ENCODE peak calls at places on chromosome 16, in five cellular contexts. U, A, I, R and T are unnamed samples.

GRCh38 chr16:26605872-26606271 is 460.9 kb upstream of the C16orf82 start:
- DNase-seq in U (no peak), A (no peak), I (no peak), R (no peak), T (no peak)

GRCh38 chr16:14300631-14301149 is 229.6 kb downstream of the MRTFB start:
- DNase-seq in U (peak; percentile 86), A (peak; percentile 88), I (peak; percentile 89), R (peak; percentile 87), T (peak; percentile 82)

GRCh38 chr16:50146479-50147435 is 6.3 kb upstream of the TENT4B start:
- DNase-seq in U (no peak), A (no peak), I (peak; percentile 23), R (peak; percentile 48), T (no peak)

GRCh38 chr16:53219795-53220194 is 165.0 kb downstream of the CHD9 start:
- DNase-seq in U (no peak), A (no peak), I (peak; percentile 49), R (no peak), T (peak; percentile 16)

GRCh38 chr16:73890524-73891500 is 405.8 kb upstream of the PSMD7 start:
- DNase-seq in U (peak; percentile 9), A (no peak), I (peak; percentile 26), R (no peak), T (no peak)

GRCh38 chr16:79150128-79150527 is 450.4 kb downstream of the MAF start:
- DNase-seq in U (no peak), A (no peak), I (no peak), R (no peak), T (no peak)

GRCh38 chr16:56848056-56848936 is 16.7 kb upstream of the SLC12A3 start:
- DNase-seq in U (peak; percentile 36), A (no peak), I (peak; percentile 75), R (peak; percentile 60), T (no peak)

GRCh38 chr16:55091213-55091870 is 160.7 kb downstream of the IRX5 start:
- DNase-seq in U (no peak), A (no peak), I (no peak), R (no peak), T (no peak)

GRCh38 chr16:13099822-13100221 is 198.4 kb downstream of the SHISA9 start:
- DNase-seq in U (no peak), A (no peak), I (no peak), R (no peak), T (no peak)

GRCh38 chr16:76052725-76053124 is 224.5 kb upstream of the CNTNAP4 start:
- DNase-seq in U (no peak), A (no peak), I (no peak), R (no peak), T (no peak)

GRCh38 chr16:12917653-12918052 is 16.3 kb downstream of the SHISA9 start:
- DNase-seq in U (no peak), A (no peak), I (no peak), R (no peak), T (no peak)

GRCh38 chr16:69706256-69706974 is 19.9 kb downstream of the NQO1 start:
- DNase-seq in U (no peak), A (no peak), I (peak; percentile 72), R (no peak), T (no peak)

GRCh38 chr16:5438591-5438990 is 341.0 kb upstream of the EEF2KMT start:
- DNase-seq in U (no peak), A (no peak), I (no peak), R (no peak), T (no peak)

GRCh38 chr16:56653218-56653617 is 1.5 kb downstream of the MT1B start:
- DNase-seq in U (no peak), A (no peak), I (no peak), R (no peak), T (no peak)

GRCh38 chr16:55701442-55702319 is 45.9 kb downstream of the SLC6A2 start:
- DNase-seq in U (peak; percentile 48), A (peak; percentile 73), I (peak; percentile 54), R (peak; percentile 73), T (peak; percentile 64)

GRCh38 chr16:6427621-6428020 is 905.0 kb upstream of the RBFOX1 start:
- DNase-seq in U (no peak), A (no peak), I (no peak), R (no peak), T (no peak)

GRCh38 chr16:24645739-24646645 is 83.5 kb upstream of the TNRC6A start:
- DNase-seq in U (no peak), A (peak; percentile 57), I (peak; percentile 99), R (no peak), T (peak; percentile 90)

GRCh38 chr16:27458196-27458728 is 56.3 kb downstream of the IL21R start:
- DNase-seq in U (no peak), A (no peak), I (no peak), R (no peak), T (no peak)

GRCh38 chr16:68644303-68644702 is 807 bp upstream of the CDH3 start:
- DNase-seq in U (no peak), A (peak; percentile 17), I (no peak), R (no peak), T (no peak)

GRCh38 chr16:82848013-82848412 is 221.2 kb downstream of the CDH13 start:
- DNase-seq in U (no peak), A (no peak), I (peak; percentile 63), R (no peak), T (no peak)

GRCh38 chr16:86783626-86784266 is 205.4 kb downstream of the FOXL1 start:
- DNase-seq in U (no peak), A (no peak), I (no peak), R (no peak), T (peak; percentile 62)

GRCh38 chr16:77899416-77899815 is 111.1 kb downstream of the VAT1L start:
- DNase-seq in U (no peak), A (no peak), I (no peak), R (no peak), T (no peak)

GRCh38 chr16:71528257-71528656 is 2.0 kb downstream of the CHST4 start:
- DNase-seq in U (no peak), A (no peak), I (no peak), R (no peak), T (no peak)

GRCh38 chr16:71524566-71525553 is 1.4 kb upstream of the CHST4 start:
- DNase-seq in U (no peak), A (no peak), I (no peak), R (no peak), T (no peak)

GRCh38 chr16:71520550-71520949 is 5.7 kb upstream of the CHST4 start:
- DNase-seq in U (no peak), A (no peak), I (no peak), R (no peak), T (no peak)

GRCh38 chr16:71528863-71529262 is 2.6 kb downstream of the CHST4 start:
- DNase-seq in U (no peak), A (no peak), I (no peak), R (no peak), T (no peak)

DNA sequence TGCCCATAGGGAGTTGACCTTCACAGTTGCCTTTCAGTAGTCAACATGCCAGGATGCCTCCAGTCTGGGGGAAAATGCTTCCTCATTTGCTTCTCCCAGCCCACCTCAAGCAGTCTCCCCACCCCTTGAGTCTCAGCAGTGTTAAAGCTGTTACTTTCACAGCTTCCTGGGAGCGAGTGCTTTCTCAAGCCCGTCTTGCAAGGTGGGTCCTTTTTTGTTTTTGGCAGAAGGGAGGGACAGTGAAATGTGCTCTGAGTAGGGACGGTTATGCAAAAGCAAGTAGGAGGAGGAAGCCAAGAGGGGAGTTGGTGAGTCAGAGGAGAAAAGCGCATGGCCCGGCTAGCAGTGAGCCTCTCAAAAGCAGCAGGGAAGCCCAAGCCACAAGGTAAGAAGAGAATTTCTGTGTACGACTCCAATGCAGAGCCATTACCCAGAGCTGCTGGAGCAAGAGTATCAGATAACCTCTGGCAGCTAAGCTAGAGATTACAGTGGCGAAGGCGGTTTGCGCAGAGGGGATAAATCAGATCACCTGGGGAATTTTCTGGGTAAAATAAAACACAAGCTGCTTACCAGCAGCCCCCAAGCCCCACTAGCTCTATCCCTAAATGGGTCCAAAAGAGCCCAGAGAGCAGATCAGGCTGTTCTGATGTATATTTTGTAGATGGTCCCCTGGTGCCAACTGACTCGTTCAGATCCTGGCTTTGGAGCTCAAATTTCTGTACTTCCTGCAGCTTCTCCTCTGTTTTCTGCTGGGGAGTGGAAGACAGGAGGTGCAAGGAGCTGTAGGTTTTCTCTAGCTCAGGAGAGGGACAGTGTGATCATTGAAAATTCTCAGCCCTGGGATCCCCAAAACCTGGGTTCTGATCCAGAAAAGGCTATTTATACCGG is at the start of gene CHST4:
- DNase-seq in U (no peak), A (no peak), I (peak; percentile 74), R (no peak), T (no peak)
- H3K27me3 ChIP-seq in U (no peaks in the 10 kb centered on the region), A (peaks cover 3% of the 10 kb centered on the region), I (peaks cover 5% of the 10 kb centered on the region), R (no peaks in the 10 kb centered on the region), T (peaks cover 8% of the 10 kb centered on the region)

DNA sequence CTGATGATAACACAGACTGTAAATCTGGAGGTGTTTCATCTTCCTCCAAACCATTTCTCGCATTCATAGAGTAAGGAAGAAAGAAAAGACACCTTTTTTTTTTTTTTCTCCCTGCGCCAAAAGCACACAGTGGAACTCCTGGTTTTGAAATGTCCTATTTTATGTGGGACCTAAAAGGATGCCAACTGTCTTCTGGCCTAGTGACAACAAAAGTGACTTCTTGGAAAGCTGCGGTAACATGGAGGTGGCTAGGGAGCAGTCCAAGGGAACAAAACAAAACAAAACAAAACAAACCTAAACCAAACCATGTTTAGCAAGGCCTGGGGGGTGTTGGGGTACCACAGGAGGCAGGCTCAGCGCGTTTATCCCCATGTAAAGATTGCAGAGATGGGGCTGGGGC is 174.8 kb downstream of the XYLT1 start:
- DNase-seq in U (no peak), A (no peak), I (no peak), R (no peak), T (no peak)
- H3K27ac ChIP-seq in U (peak overlapping the region; percentile 93), A (no peak overlapping the region), I (no peak overlapping the region), R (no peak overlapping the region), T (no peak overlapping the region)

GRCh38 chr16:84836967-84837366 is 17.2 kb downstream of the CRISPLD2 start:
- DNase-seq in U (no peak), A (no peak), I (no peak), R (no peak), T (no peak)

GRCh38 chr16:84839956-84840355 is 20.2 kb downstream of the CRISPLD2 start:
- DNase-seq in U (no peak), A (no peak), I (peak; percentile 74), R (no peak), T (peak; percentile 88)

GRCh38 chr16:84836234-84836647 is 16.5 kb downstream of the CRISPLD2 start:
- DNase-seq in U (no peak), A (no peak), I (peak; percentile 100), R (peak; percentile 49), T (peak; percentile 94)

GRCh38 chr16:84839054-84839453 is 19.3 kb downstream of the CRISPLD2 start:
- DNase-seq in U (no peak), A (no peak), I (peak; percentile 81), R (no peak), T (no peak)

DNA sequence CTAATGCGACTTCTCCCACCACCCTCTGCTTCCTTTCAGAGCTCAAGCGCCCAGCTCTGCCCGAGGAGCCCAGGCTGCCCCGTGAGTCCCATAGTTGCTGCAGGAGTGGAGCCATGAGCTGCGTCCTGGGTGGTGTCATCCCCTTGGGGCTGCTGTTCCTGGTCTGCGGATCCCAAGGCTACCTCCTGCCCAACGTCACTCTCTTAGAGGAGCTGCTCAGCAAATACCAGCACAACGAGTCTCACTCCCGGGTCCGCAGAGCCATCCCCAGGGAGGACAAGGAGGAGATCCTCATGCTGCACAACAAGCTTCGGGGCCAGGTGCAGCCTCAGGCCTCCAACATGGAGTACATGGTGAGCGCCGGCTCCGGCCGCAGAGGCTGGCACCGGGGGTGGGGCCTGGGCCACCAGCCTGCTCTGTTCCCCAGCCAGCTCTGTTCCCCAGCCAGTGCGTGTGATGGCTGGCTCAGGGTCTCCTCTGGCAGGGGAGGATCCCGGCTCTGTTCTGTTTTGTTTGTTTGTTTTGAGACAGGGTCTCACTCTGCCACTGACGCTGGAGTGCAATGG is 18.7 kb downstream of the CRISPLD2 start:
- DNase-seq in U (no peak), A (no peak), I (no peak), R (no peak), T (no peak)
- H3K4me1 ChIP-seq in U (no peaks in the 10 kb centered on the region), A (no peaks in the 10 kb centered on the region), I (no peaks in the 10 kb centered on the region), R (peaks cover 4% of the 10 kb centered on the region), T (peaks cover 48% of the 10 kb centered on the region)

GRCh38 chr16:1102921-1103648 is 7.0 kb upstream of the C1QTNF8 start:
- DNase-seq in U (peak; percentile 54), A (no peak), I (peak; percentile 44), R (peak; percentile 73), T (no peak)
- H3K27me3 ChIP-seq in U (peaks cover 80% of the 10 kb centered on the region), A (peaks cover 34% of the 10 kb centered on the region), I (peaks cover 16% of the 10 kb centered on the region), R (no peaks in the 10 kb centered on the region), T (peaks cover 76% of the 10 kb centered on the region)